ENCODE peak calls at places on chromosomes 16 and 17, in eight cellular contexts. One of them, this sample, is unnamed.

GRCh38 chr16:57991551-57992059 is 8.9 kb downstream of the ZNF319 start:
- DNase-seq in fibroblast of the aortic adventitia: no peak
- DNase-seq in NCI-H1930: no peak
- DNase-seq in activated CD8-positive, alpha-beta memory T cell treated with anti-CD3 and anti-CD28 coated beads for 4 hours: no peak
- DNase-seq in hepatocyte: no peak
- DNase-seq in HuH-7.5: no peak
- DNase-seq in GM04504: no peak
- DNase-seq in endodermal cell: peak
- DNase-seq in this sample: peak

GRCh38 chr16:22815863-22816262 is 1.9 kb downstream of the HS3ST2 start:
- DNase-seq in GM04504: no peak
- DNase-seq in HuH-7.5: no peak
- DNase-seq in hepatocyte: no peak
- DNase-seq in endodermal cell: no peak
- DNase-seq in fibroblast of the aortic adventitia: no peak
- DNase-seq in NCI-H1930: no peak
- DNase-seq in activated CD8-positive, alpha-beta memory T cell treated with anti-CD3 and anti-CD28 coated beads for 4 hours: no peak
- DNase-seq in this sample: no peak

GRCh38 chr16:2936436-2937011 is 24.8 kb downstream of the FLYWCH1 start:
- DNase-seq in endodermal cell: no peak
- DNase-seq in activated CD8-positive, alpha-beta memory T cell treated with anti-CD3 and anti-CD28 coated beads for 4 hours: no peak
- DNase-seq in fibroblast of the aortic adventitia: no peak
- DNase-seq in NCI-H1930: no peak
- DNase-seq in GM04504: no peak
- DNase-seq in HuH-7.5: no peak
- DNase-seq in hepatocyte: no peak
- DNase-seq in this sample: no peak

GRCh38 chr16:64019339-64019738 is 1102.5 kb downstream of the CDH11 start:
- DNase-seq in fibroblast of the aortic adventitia: no peak
- DNase-seq in NCI-H1930: no peak
- DNase-seq in activated CD8-positive, alpha-beta memory T cell treated with anti-CD3 and anti-CD28 coated beads for 4 hours: no peak
- DNase-seq in hepatocyte: no peak
- DNase-seq in endodermal cell: no peak
- DNase-seq in HuH-7.5: no peak
- DNase-seq in GM04504: no peak
- DNase-seq in this sample: no peak

GRCh38 chr17:3761061-3761917 is 37.6 kb downstream of the HASPIN start:
- DNase-seq in GM04504: no peak
- DNase-seq in hepatocyte: no peak
- DNase-seq in activated CD8-positive, alpha-beta memory T cell treated with anti-CD3 and anti-CD28 coated beads for 4 hours: no peak
- DNase-seq in endodermal cell: no peak
- DNase-seq in NCI-H1930: no peak
- DNase-seq in HuH-7.5: no peak
- DNase-seq in fibroblast of the aortic adventitia: no peak
- DNase-seq in this sample: no peak

GRCh38 chr17:27690882-27691281 is 59.9 kb downstream of the LGALS9 start:
- DNase-seq in endodermal cell: no peak
- DNase-seq in NCI-H1930: no peak
- DNase-seq in HuH-7.5: no peak
- DNase-seq in fibroblast of the aortic adventitia: no peak
- DNase-seq in hepatocyte: no peak
- DNase-seq in activated CD8-positive, alpha-beta memory T cell treated with anti-CD3 and anti-CD28 coated beads for 4 hours: no peak
- DNase-seq in GM04504: no peak
- DNase-seq in this sample: no peak

GRCh38 chr17:35553310-35553709 is 7.3 kb downstream of the SLFN14 start:
- DNase-seq in activated CD8-positive, alpha-beta memory T cell treated with anti-CD3 and anti-CD28 coated beads for 4 hours: no peak
- DNase-seq in hepatocyte: no peak
- DNase-seq in fibroblast of the aortic adventitia: no peak
- DNase-seq in GM04504: no peak
- DNase-seq in endodermal cell: no peak
- DNase-seq in NCI-H1930: no peak
- DNase-seq in HuH-7.5: no peak
- DNase-seq in this sample: no peak

GRCh38 chr17:81453712-81454111 is 58.5 kb downstream of the BAHCC1 start:
- DNase-seq in activated CD8-positive, alpha-beta memory T cell treated with anti-CD3 and anti-CD28 coated beads for 4 hours: no peak
- DNase-seq in HuH-7.5: no peak
- DNase-seq in endodermal cell: no peak
- DNase-seq in fibroblast of the aortic adventitia: no peak
- DNase-seq in NCI-H1930: no peak
- DNase-seq in GM04504: no peak
- DNase-seq in hepatocyte: no peak
- DNase-seq in this sample: no peak

GRCh38 chr16:85376292-85377095 is 236.6 kb upstream of the GSE1 start:
- DNase-seq in NCI-H1930: no peak
- DNase-seq in fibroblast of the aortic adventitia: no peak
- DNase-seq in HuH-7.5: no peak
- DNase-seq in endodermal cell: no peak
- DNase-seq in GM04504: no peak
- DNase-seq in hepatocyte: no peak
- DNase-seq in activated CD8-positive, alpha-beta memory T cell treated with anti-CD3 and anti-CD28 coated beads for 4 hours: no peak
- DNase-seq in this sample: no peak

GRCh38 chr17:57939797-57940196 is 15.4 kb downstream of the CUEDC1 start:
- DNase-seq in fibroblast of the aortic adventitia: no peak
- DNase-seq in endodermal cell: no peak
- DNase-seq in hepatocyte: no peak
- DNase-seq in NCI-H1930: no peak
- DNase-seq in HuH-7.5: no peak
- DNase-seq in GM04504: no peak
- DNase-seq in activated CD8-positive, alpha-beta memory T cell treated with anti-CD3 and anti-CD28 coated beads for 4 hours: no peak
- DNase-seq in this sample: no peak

GRCh38 chr16:89952049-89952448 is 3.5 kb downstream of the DEF8 start:
- DNase-seq in HuH-7.5: no peak
- DNase-seq in hepatocyte: no peak
- DNase-seq in activated CD8-positive, alpha-beta memory T cell treated with anti-CD3 and anti-CD28 coated beads for 4 hours: no peak
- DNase-seq in fibroblast of the aortic adventitia: no peak
- DNase-seq in GM04504: no peak
- DNase-seq in NCI-H1930: no peak
- DNase-seq in endodermal cell: no peak
- DNase-seq in this sample: no peak

GRCh38 chr16:13863075-13863765 is 56.7 kb upstream of the ERCC4 start:
- DNase-seq in endodermal cell: no peak
- DNase-seq in NCI-H1930: no peak
- DNase-seq in fibroblast of the aortic adventitia: peak
- DNase-seq in activated CD8-positive, alpha-beta memory T cell treated with anti-CD3 and anti-CD28 coated beads for 4 hours: no peak
- DNase-seq in GM04504: no peak
- DNase-seq in hepatocyte: no peak
- DNase-seq in HuH-7.5: no peak
- DNase-seq in this sample: no peak